ENCODE peak calls at places on chromosomes 3 and 15, in eight cellular contexts. R, K, H, C, E, A, F and T are unnamed samples.

GRCh38 chr3:68239542-68239941 is 585.1 kb upstream of the SUCLG2 start:
- DNase-seq in R (no peak), K (no peak), H (no peak), C (no peak), E (no peak), A (no peak), F (no peak), T (no peak)

GRCh38 chr3:79056498-79056897 is 711.3 kb downstream of the ROBO1 start:
- DNase-seq in R (no peak), K (no peak), H (no peak), C (no peak), E (no peak), A (no peak), F (no peak), T (no peak)

GRCh38 chr15:68312701-68313204 is 35.2 kb downstream of the FEM1B start:
- DNase-seq in R (no peak), K (no peak), H (peak; percentile 40), C (no peak), E (no peak), A (no peak), F (no peak), T (no peak)

GRCh38 chr15:40238927-40239591 is at the start of gene PAK6:
- DNase-seq in R (peak; percentile 82), K (no peak), H (peak; percentile 61), C (peak; percentile 84), E (peak; percentile 82), A (no peak), F (no peak), T (peak; percentile 75)

GRCh38 chr3:117019082-117019713 is 309.6 kb downstream of the TUSC7 start:
- DNase-seq in R (peak; percentile 74), K (peak; percentile 26), H (no peak), C (peak; percentile 65), E (peak; percentile 70), A (peak; percentile 4), F (peak; percentile 43), T (peak; percentile 43)

GRCh38 chr3:146035366-146035765 is 125.6 kb downstream of the PLOD2 start:
- DNase-seq in R (no peak), K (no peak), H (no peak), C (no peak), E (no peak), A (no peak), F (no peak), T (no peak)

GRCh38 chr3:127744216-127744815 is 71.6 kb downstream of the ABTB1 start:
- DNase-seq in R (no peak), K (no peak), H (no peak), C (no peak), E (no peak), A (no peak), F (no peak), T (no peak)

GRCh38 chr3:33437556-33438283 is 2.5 kb downstream of the UBP1 start:
- DNase-seq in R (peak; percentile 29), K (no peak), H (no peak), C (peak; percentile 49), E (peak; percentile 28), A (no peak), F (no peak), T (no peak)

GRCh38 chr3:195774917-195775316 is 36.8 kb downstream of the MUC4 start:
- DNase-seq in R (peak; percentile 53), K (no peak), H (no peak), C (peak; percentile 57), E (peak; percentile 80), A (no peak), F (no peak), T (no peak)

GRCh38 chr3:152396867-152397266 is 128.1 kb downstream of the MBNL1 start:
- DNase-seq in R (no peak), K (no peak), H (no peak), C (no peak), E (no peak), A (no peak), F (no peak), T (no peak)

GRCh38 chr3:71218508-71218907 is 365.0 kb downstream of the FOXP1 start:
- DNase-seq in R (no peak), K (no peak), H (no peak), C (no peak), E (no peak), A (no peak), F (no peak), T (no peak)

GRCh38 chr3:147756478-147756877 is 347.3 kb downstream of the ZIC1 start:
- DNase-seq in R (no peak), K (no peak), H (no peak), C (no peak), E (no peak), A (no peak), F (no peak), T (no peak)

GRCh38 chr15:70113304-70113700 is 15.6 kb upstream of the TLE3 start:
- DNase-seq in R (peak; percentile 67), K (no peak), H (no peak), C (no peak), E (no peak), A (no peak), F (no peak), T (no peak)

GRCh38 chr3:73716418-73716817 is 91.7 kb upstream of the PDZRN3 start:
- DNase-seq in R (no peak), K (no peak), H (no peak), C (no peak), E (no peak), A (no peak), F (no peak), T (no peak)

GRCh38 chr3:142844339-142844977 is 44.4 kb downstream of the PCOLCE2 start:
- DNase-seq in R (no peak), K (peak; percentile 35), H (no peak), C (peak; percentile 46), E (no peak), A (peak; percentile 7), F (no peak), T (peak; percentile 47)

GRCh38 chr15:33100314-33100713 is 94.2 kb downstream of the FMN1 start:
- DNase-seq in R (no peak), K (no peak), H (no peak), C (no peak), E (no peak), A (no peak), F (no peak), T (no peak)

GRCh38 chr3:132008841-132009638 is 25.8 kb downstream of the CPNE4 start:
- DNase-seq in R (no peak), K (no peak), H (no peak), C (peak; percentile 23), E (no peak), A (no peak), F (peak; percentile 46), T (no peak)

GRCh38 chr3:26963356-26963742 is 340.8 kb downstream of the LRRC3B start:
- DNase-seq in R (no peak), K (no peak), H (no peak), C (no peak), E (no peak), A (no peak), F (no peak), T (no peak)

GRCh38 chr3:55200916-55201315 is 273.1 kb upstream of the LRTM1 start:
- DNase-seq in R (no peak), K (no peak), H (no peak), C (no peak), E (no peak), A (no peak), F (no peak), T (no peak)

GRCh38 chr3:145939431-145939830 is 221.6 kb downstream of the PLOD2 start:
- DNase-seq in R (peak; percentile 11), K (no peak), H (no peak), C (no peak), E (no peak), A (no peak), F (peak; percentile 89), T (no peak)

GRCh38 chr3:21795152-21795837 is 44.3 kb upstream of the ZNF385D start:
- DNase-seq in R (peak; percentile 33), K (no peak), H (no peak), C (no peak), E (no peak), A (no peak), F (peak; percentile 32), T (no peak)

GRCh38 chr3:30231277-30232141 is 374.9 kb upstream of the TGFBR2 start:
- DNase-seq in R (no peak), K (no peak), H (no peak), C (no peak), E (no peak), A (no peak), F (peak; percentile 1), T (no peak)

GRCh38 chr15:74982183-74982582 is 13.2 kb upstream of the SCAMP5 start:
- DNase-seq in R (no peak), K (no peak), H (no peak), C (no peak), E (no peak), A (no peak), F (no peak), T (no peak)

GRCh38 chr3:16896820-16897219 is 12.1 kb downstream of the PLCL2 start:
- DNase-seq in R (no peak), K (no peak), H (no peak), C (no peak), E (no peak), A (no peak), F (no peak), T (no peak)

GRCh38 chr15:45129651-45130129 is at the start of the genes DUOX1 and DUOXA1:
- DNase-seq in R (no peak), K (no peak), H (no peak), C (peak; percentile 52), E (peak; percentile 69), A (no peak), F (no peak), T (no peak)

GRCh38 chr3:142649996-142650693 is 54.0 kb downstream of the PLS1 start:
- DNase-seq in R (no peak), K (no peak), H (no peak), C (no peak), E (no peak), A (no peak), F (peak; percentile 44), T (no peak)

GRCh38 chr3:67610458-67610857 is 44.0 kb downstream of the SUCLG2 start:
- DNase-seq in R (no peak), K (no peak), H (no peak), C (no peak), E (no peak), A (no peak), F (no peak), T (no peak)

GRCh38 chr3:176693416-176693815 is 503.9 kb downstream of the TBL1XR1 start:
- DNase-seq in R (peak; percentile 13), K (no peak), H (no peak), C (no peak), E (no peak), A (no peak), F (no peak), T (no peak)

GRCh38 chr15:29880341-29880740 is 58.1 kb upstream of the TJP1 start:
- DNase-seq in R (no peak), K (no peak), H (no peak), C (no peak), E (no peak), A (no peak), F (no peak), T (no peak)

GRCh38 chr3:141643816-141644215 is 94.3 kb upstream of the RNF7 start:
- DNase-seq in R (no peak), K (no peak), H (peak; percentile 15), C (no peak), E (no peak), A (no peak), F (no peak), T (no peak)

GRCh38 chr15:72474466-72474911 is 359 bp downstream of the ARIH1 start:
- DNase-seq in R (no peak), K (no peak), H (no peak), C (no peak), E (peak; percentile 53), A (no peak), F (no peak), T (no peak)

GRCh38 chr3:30548605-30549004 is 57.8 kb upstream of the TGFBR2 start:
- DNase-seq in R (no peak), K (no peak), H (peak; percentile 71), C (peak; percentile 27), E (peak; percentile 69), A (no peak), F (no peak), T (no peak)

GRCh38 chr3:188124184-188124583 is 29.8 kb upstream of the LPP start:
- DNase-seq in R (no peak), K (no peak), H (no peak), C (no peak), E (no peak), A (no peak), F (no peak), T (no peak)

GRCh38 chr3:133209871-133210550 is 171.8 kb downstream of the TMEM108 start:
- DNase-seq in R (no peak), K (no peak), H (no peak), C (no peak), E (no peak), A (no peak), F (no peak), T (no peak)